ENCODE peak calls at places on chromosome 16, in five cellular contexts. One of them, this sample, is unnamed.

GRCh38 chr16:85859818-85860125 is 39.2 kb upstream of the IRF8 start:
- DNase-seq in fibroblast of lung: no peak
- DNase-seq in stimulated activated naive CD8-positive, alpha-beta T cell treated with anti-CD3 and anti-CD28 coated beads, Interleukin-15, Interleukin-2, amounts not matched to agents 100 U/mL and 50 U/mL, for 24 hours: no peak
- DNase-seq in LNCaP clone FGC: no peak
- DNase-seq in hypothalamus: no peak
- DNase-seq in this sample: no peak

GRCh38 chr16:27798241-27798640 is 248.3 kb downstream of the KATNIP start:
- DNase-seq in fibroblast of lung: no peak
- DNase-seq in stimulated activated naive CD8-positive, alpha-beta T cell treated with anti-CD3 and anti-CD28 coated beads, Interleukin-15, Interleukin-2, amounts not matched to agents 100 U/mL and 50 U/mL, for 24 hours: no peak
- DNase-seq in LNCaP clone FGC: no peak
- DNase-seq in hypothalamus: no peak
- DNase-seq in this sample: no peak

GRCh38 chr16:30382398-30383015 is at the start of gene SEPTIN1:
- DNase-seq in fibroblast of lung: no peak
- DNase-seq in stimulated activated naive CD8-positive, alpha-beta T cell treated with anti-CD3 and anti-CD28 coated beads, Interleukin-15, Interleukin-2, amounts not matched to agents 100 U/mL and 50 U/mL, for 24 hours: peak; percentile 82
- DNase-seq in LNCaP clone FGC: no peak
- DNase-seq in hypothalamus: no peak
- DNase-seq in this sample: no peak

GRCh38 chr16:24847358-24847664 is 1.5 kb downstream of the SLC5A11 start:
- DNase-seq in fibroblast of lung: no peak
- DNase-seq in stimulated activated naive CD8-positive, alpha-beta T cell treated with anti-CD3 and anti-CD28 coated beads, Interleukin-15, Interleukin-2, amounts not matched to agents 100 U/mL and 50 U/mL, for 24 hours: no peak
- DNase-seq in LNCaP clone FGC: no peak
- DNase-seq in hypothalamus: no peak
- DNase-seq in this sample: no peak

GRCh38 chr16:8716052-8716451 is 41.6 kb downstream of the ABAT start:
- DNase-seq in fibroblast of lung: no peak
- DNase-seq in stimulated activated naive CD8-positive, alpha-beta T cell treated with anti-CD3 and anti-CD28 coated beads, Interleukin-15, Interleukin-2, amounts not matched to agents 100 U/mL and 50 U/mL, for 24 hours: no peak
- DNase-seq in LNCaP clone FGC: no peak
- DNase-seq in hypothalamus: no peak
- DNase-seq in this sample: no peak

GRCh38 chr16:81610144-81610842 is 165.7 kb downstream of the CMIP start:
- DNase-seq in fibroblast of lung: peak; percentile 75
- DNase-seq in stimulated activated naive CD8-positive, alpha-beta T cell treated with anti-CD3 and anti-CD28 coated beads, Interleukin-15, Interleukin-2, amounts not matched to agents 100 U/mL and 50 U/mL, for 24 hours: no peak
- DNase-seq in LNCaP clone FGC: no peak
- DNase-seq in hypothalamus: no peak
- DNase-seq in this sample: no peak

GRCh38 chr16:28321700-28322411 is 29.5 kb downstream of the SBK1 start:
- DNase-seq in fibroblast of lung: peak; percentile 15
- DNase-seq in stimulated activated naive CD8-positive, alpha-beta T cell treated with anti-CD3 and anti-CD28 coated beads, Interleukin-15, Interleukin-2, amounts not matched to agents 100 U/mL and 50 U/mL, for 24 hours: peak; percentile 73
- DNase-seq in LNCaP clone FGC: no peak
- DNase-seq in hypothalamus: no peak
- DNase-seq in this sample: no peak

GRCh38 chr16:29943846-29944669 is 17.8 kb upstream of the TMEM219 start:
- DNase-seq in fibroblast of lung: peak; percentile 98
- DNase-seq in stimulated activated naive CD8-positive, alpha-beta T cell treated with anti-CD3 and anti-CD28 coated beads, Interleukin-15, Interleukin-2, amounts not matched to agents 100 U/mL and 50 U/mL, for 24 hours: no peak
- DNase-seq in LNCaP clone FGC: peak; percentile 89
- DNase-seq in hypothalamus: no peak
- DNase-seq in this sample: no peak

GRCh38 chr16:11635127-11635652 is 33.1 kb upstream of the SNN start:
- DNase-seq in fibroblast of lung: no peak
- DNase-seq in stimulated activated naive CD8-positive, alpha-beta T cell treated with anti-CD3 and anti-CD28 coated beads, Interleukin-15, Interleukin-2, amounts not matched to agents 100 U/mL and 50 U/mL, for 24 hours: no peak
- DNase-seq in LNCaP clone FGC: no peak
- DNase-seq in hypothalamus: no peak
- DNase-seq in this sample: no peak

GRCh38 chr16:77403732-77404131 is 31.1 kb downstream of the ADAMTS18 start:
- DNase-seq in fibroblast of lung: no peak
- DNase-seq in stimulated activated naive CD8-positive, alpha-beta T cell treated with anti-CD3 and anti-CD28 coated beads, Interleukin-15, Interleukin-2, amounts not matched to agents 100 U/mL and 50 U/mL, for 24 hours: no peak
- DNase-seq in LNCaP clone FGC: no peak
- DNase-seq in hypothalamus: no peak
- DNase-seq in this sample: no peak

GRCh38 chr16:51440096-51440495 is 289.0 kb upstream of the SALL1 start:
- DNase-seq in fibroblast of lung: no peak
- DNase-seq in stimulated activated naive CD8-positive, alpha-beta T cell treated with anti-CD3 and anti-CD28 coated beads, Interleukin-15, Interleukin-2, amounts not matched to agents 100 U/mL and 50 U/mL, for 24 hours: no peak
- DNase-seq in LNCaP clone FGC: no peak
- DNase-seq in hypothalamus: no peak
- DNase-seq in this sample: no peak

GRCh38 chr16:79838860-79839259 is 238.3 kb upstream of the MAF start:
- DNase-seq in fibroblast of lung: peak; percentile 91
- DNase-seq in stimulated activated naive CD8-positive, alpha-beta T cell treated with anti-CD3 and anti-CD28 coated beads, Interleukin-15, Interleukin-2, amounts not matched to agents 100 U/mL and 50 U/mL, for 24 hours: no peak
- DNase-seq in LNCaP clone FGC: no peak
- DNase-seq in hypothalamus: no peak
- DNase-seq in this sample: no peak

GRCh38 chr16:58636474-58636873 is 6.8 kb upstream of the CNOT1 start:
- DNase-seq in fibroblast of lung: no peak
- DNase-seq in stimulated activated naive CD8-positive, alpha-beta T cell treated with anti-CD3 and anti-CD28 coated beads, Interleukin-15, Interleukin-2, amounts not matched to agents 100 U/mL and 50 U/mL, for 24 hours: no peak
- DNase-seq in LNCaP clone FGC: no peak
- DNase-seq in hypothalamus: no peak
- DNase-seq in this sample: no peak

GRCh38 chr16:85697441-85697840 is 8.7 kb upstream of the GINS2 start:
- DNase-seq in fibroblast of lung: no peak
- DNase-seq in stimulated activated naive CD8-positive, alpha-beta T cell treated with anti-CD3 and anti-CD28 coated beads, Interleukin-15, Interleukin-2, amounts not matched to agents 100 U/mL and 50 U/mL, for 24 hours: no peak
- DNase-seq in LNCaP clone FGC: no peak
- DNase-seq in hypothalamus: no peak
- DNase-seq in this sample: no peak

GRCh38 chr16:48879173-48879926 is 269.4 kb upstream of the N4BP1 start:
- DNase-seq in fibroblast of lung: no peak
- DNase-seq in stimulated activated naive CD8-positive, alpha-beta T cell treated with anti-CD3 and anti-CD28 coated beads, Interleukin-15, Interleukin-2, amounts not matched to agents 100 U/mL and 50 U/mL, for 24 hours: no peak
- DNase-seq in LNCaP clone FGC: no peak
- DNase-seq in hypothalamus: no peak
- DNase-seq in this sample: no peak

GRCh38 chr16:86343111-86343642 is 167.2 kb upstream of the FOXF1 start:
- DNase-seq in fibroblast of lung: peak; percentile 94
- DNase-seq in stimulated activated naive CD8-positive, alpha-beta T cell treated with anti-CD3 and anti-CD28 coated beads, Interleukin-15, Interleukin-2, amounts not matched to agents 100 U/mL and 50 U/mL, for 24 hours: no peak
- DNase-seq in LNCaP clone FGC: no peak
- DNase-seq in hypothalamus: no peak
- DNase-seq in this sample: no peak

GRCh38 chr16:72942021-72942420 is 105.9 kb downstream of the ZFHX3 start:
- DNase-seq in fibroblast of lung: no peak
- DNase-seq in stimulated activated naive CD8-positive, alpha-beta T cell treated with anti-CD3 and anti-CD28 coated beads, Interleukin-15, Interleukin-2, amounts not matched to agents 100 U/mL and 50 U/mL, for 24 hours: no peak
- DNase-seq in LNCaP clone FGC: no peak
- DNase-seq in hypothalamus: no peak
- DNase-seq in this sample: no peak

GRCh38 chr16:89506791-89507191 is 1.4 kb upstream of the SPG7 start:
- DNase-seq in fibroblast of lung: no peak
- DNase-seq in stimulated activated naive CD8-positive, alpha-beta T cell treated with anti-CD3 and anti-CD28 coated beads, Interleukin-15, Interleukin-2, amounts not matched to agents 100 U/mL and 50 U/mL, for 24 hours: peak; percentile 32
- DNase-seq in LNCaP clone FGC: no peak
- DNase-seq in hypothalamus: no peak
- DNase-seq in this sample: no peak

GRCh38 chr16:29824589-29825144 is 4.4 kb downstream of the MVP start:
- DNase-seq in fibroblast of lung: peak; percentile 86
- DNase-seq in stimulated activated naive CD8-positive, alpha-beta T cell treated with anti-CD3 and anti-CD28 coated beads, Interleukin-15, Interleukin-2, amounts not matched to agents 100 U/mL and 50 U/mL, for 24 hours: no peak
- DNase-seq in LNCaP clone FGC: no peak
- DNase-seq in hypothalamus: no peak
- DNase-seq in this sample: no peak

GRCh38 chr16:14640538-14640937 is 7.8 kb downstream of the BFAR start:
- DNase-seq in fibroblast of lung: no peak
- DNase-seq in stimulated activated naive CD8-positive, alpha-beta T cell treated with anti-CD3 and anti-CD28 coated beads, Interleukin-15, Interleukin-2, amounts not matched to agents 100 U/mL and 50 U/mL, for 24 hours: no peak
- DNase-seq in LNCaP clone FGC: no peak
- DNase-seq in hypothalamus: no peak
- DNase-seq in this sample: no peak

GRCh38 chr16:20310421-20311395 is 16.6 kb downstream of the GP2 start:
- DNase-seq in fibroblast of lung: no peak
- DNase-seq in stimulated activated naive CD8-positive, alpha-beta T cell treated with anti-CD3 and anti-CD28 coated beads, Interleukin-15, Interleukin-2, amounts not matched to agents 100 U/mL and 50 U/mL, for 24 hours: no peak
- DNase-seq in LNCaP clone FGC: no peak
- DNase-seq in hypothalamus: no peak
- DNase-seq in this sample: no peak

GRCh38 chr16:28292731-28293588 is 635 bp downstream of the SBK1 start:
- DNase-seq in fibroblast of lung: no peak
- DNase-seq in stimulated activated naive CD8-positive, alpha-beta T cell treated with anti-CD3 and anti-CD28 coated beads, Interleukin-15, Interleukin-2, amounts not matched to agents 100 U/mL and 50 U/mL, for 24 hours: no peak
- DNase-seq in LNCaP clone FGC: no peak
- DNase-seq in hypothalamus: no peak
- DNase-seq in this sample: no peak

GRCh38 chr16:87487361-87487924 is 5.4 kb downstream of the ZCCHC14 start:
- DNase-seq in fibroblast of lung: no peak
- DNase-seq in stimulated activated naive CD8-positive, alpha-beta T cell treated with anti-CD3 and anti-CD28 coated beads, Interleukin-15, Interleukin-2, amounts not matched to agents 100 U/mL and 50 U/mL, for 24 hours: no peak
- DNase-seq in LNCaP clone FGC: no peak
- DNase-seq in hypothalamus: no peak
- DNase-seq in this sample: peak; percentile 4

GRCh38 chr16:30637952-30638351 is 12.8 kb upstream of the PRR14 start:
- DNase-seq in fibroblast of lung: peak; percentile 57
- DNase-seq in stimulated activated naive CD8-positive, alpha-beta T cell treated with anti-CD3 and anti-CD28 coated beads, Interleukin-15, Interleukin-2, amounts not matched to agents 100 U/mL and 50 U/mL, for 24 hours: no peak
- DNase-seq in LNCaP clone FGC: peak; percentile 50
- DNase-seq in hypothalamus: no peak
- DNase-seq in this sample: no peak

GRCh38 chr16:27795992-27796614 is 246.2 kb downstream of the KATNIP start:
- DNase-seq in fibroblast of lung: peak; percentile 40
- DNase-seq in stimulated activated naive CD8-positive, alpha-beta T cell treated with anti-CD3 and anti-CD28 coated beads, Interleukin-15, Interleukin-2, amounts not matched to agents 100 U/mL and 50 U/mL, for 24 hours: peak; percentile 41
- DNase-seq in LNCaP clone FGC: peak; percentile 22
- DNase-seq in hypothalamus: no peak
- DNase-seq in this sample: no peak

This sample was measured in NCI-H2081 treated with DMSO at 0.1 percent for 48 hours.